ENCODE peak calls at places on chromosomes 13 and 19, in six cellular contexts. P is IMR-90, K is H9, E is H1, Y is mesenchymal stem cell, Q is trophoblast cell. Z is an unnamed sample.

GRCh38 chr19:15466851-15467733 is 2.7 kb upstream of the RASAL3 start:
- DNase-seq in K (no peak), E (no peak), Q (peak), P (peak), Y (peak), Z (no peak)

GRCh38 chr13:75175575-75175974 is 306.4 kb downstream of the TBC1D4 start:
- DNase-seq in E (no peak), K (no peak), Q (no peak), Y (no peak), P (peak), Z (no peak)

GRCh38 chr13:110323172-110323851 is 16.2 kb downstream of the COL4A2 start:
- DNase-seq in P (peak), Q (peak), Y (peak), E (no peak), K (peak), Z (no peak)

GRCh38 chr13:39401091-39401647 is 201.8 kb downstream of the LHFPL6 start:
- DNase-seq in E (no peak), Q (no peak), Y (no peak), K (no peak), P (no peak), Z (no peak)

GRCh38 chr19:12647490-12648071 is 19.0 kb downstream of the MAN2B1 start:
- DNase-seq in E (peak), K (peak), Y (no peak), P (no peak), Q (peak), Z (no peak)

GRCh38 chr13:113546571-113547247 is 37.8 kb upstream of the TFDP1 start:
- DNase-seq in K (no peak), E (peak), Y (no peak), Q (no peak), P (peak), Z (no peak)

GRCh38 chr13:75769141-75769905 is 133.2 kb downstream of the LMO7 start:
- DNase-seq in K (no peak), E (no peak), P (no peak), Y (no peak), Q (no peak), Z (no peak)

GRCh38 chr13:74132768-74133656 is 1.2 kb downstream of the KLF12 start:
- DNase-seq in Q (no peak), P (peak), E (peak), K (peak), Y (peak), Z (peak)

GRCh38 chr13:44651724-44652123 is 75.6 kb upstream of the TSC22D1 start:
- DNase-seq in Y (no peak), P (no peak), E (no peak), Q (no peak), K (no peak), Z (no peak)

GRCh38 chr13:100392709-100393630 is 195.6 kb downstream of the GGACT start:
- DNase-seq in K (peak), P (peak), Y (peak), Q (peak), E (no peak), Z (peak)

GRCh38 chr13:23979361-23980159 is 82.3 kb upstream of the C1QTNF9B start:
- DNase-seq in Y (peak), K (peak), E (peak), Q (peak), P (peak), Z (peak)

GRCh38 chr13:26555413-26555812 is 2.1 kb upstream of the WASF3 start:
- DNase-seq in E (no peak), Q (no peak), K (no peak), P (no peak), Y (no peak), Z (no peak)

GRCh38 chr13:114279770-114280169 is 1.6 kb upstream of the UPF3A start:
- DNase-seq in K (no peak), E (no peak), P (no peak), Q (no peak), Y (peak), Z (no peak)

GRCh38 chr19:33458807-33459206 is 62.8 kb downstream of the PEPD start:
- DNase-seq in E (no peak), K (peak), P (no peak), Y (no peak), Q (no peak), Z (no peak)

GRCh38 chr19:30555075-30555787 is 183.0 kb downstream of the ZNF536 start:
- DNase-seq in Y (no peak), P (no peak), K (no peak), E (no peak), Q (no peak), Z (no peak)

GRCh38 chr19:15210323-15210774 is 9.6 kb upstream of the NOTCH3 start:
- DNase-seq in E (no peak), Y (peak), P (peak), Q (peak), K (no peak), Z (no peak)

GRCh38 chr19:3154957-3155736 is 19.3 kb downstream of the GNA15 start:
- DNase-seq in Y (peak), K (no peak), Q (peak), P (peak), E (no peak), Z (no peak)

GRCh38 chr19:10706990-10707389 is 5.8 kb downstream of the QTRT1 start:
- DNase-seq in Y (peak), K (no peak), E (no peak), Q (no peak), P (peak), Z (no peak)

GRCh38 chr19:52102782-52103181 is 7.2 kb upstream of the ZNF841 start:
- DNase-seq in P (no peak), E (no peak), Y (no peak), K (no peak), Q (no peak), Z (no peak)

GRCh38 chr19:17026041-17026658 is 460 bp downstream of the CPAMD8 start:
- DNase-seq in Y (no peak), E (peak), K (no peak), Q (peak), P (no peak), Z (no peak)

GRCh38 chr19:29549105-29550070 is 23.6 kb downstream of the VSTM2B start:
- DNase-seq in E (peak), P (no peak), Y (no peak), Q (no peak), K (peak), Z (no peak)

GRCh38 chr19:36528921-36529518 is 949 bp upstream of the ZNF260 start:
- DNase-seq in E (peak), Q (peak), K (peak), P (no peak), Y (no peak), Z (no peak)

GRCh38 chr13:101155920-101156319 is 260.4 kb downstream of the NALCN start:
- DNase-seq in Q (peak), P (no peak), E (no peak), Y (no peak), K (no peak), Z (no peak)

GRCh38 chr13:27442071-27442647 is 8.2 kb downstream of the MTIF3 start:
- DNase-seq in K (no peak), P (no peak), E (no peak), Q (peak), Y (no peak), Z (no peak)

GRCh38 chr19:41225238-41226052 is 6.4 kb downstream of the AXL start:
- DNase-seq in Q (peak), P (peak), Y (peak), E (no peak), K (peak), Z (no peak)

GRCh38 chr19:19749332-19750130 is 16.6 kb upstream of the ZNF14 start:
- DNase-seq in K (no peak), Y (no peak), P (no peak), E (no peak), Q (no peak), Z (no peak)

GRCh38 chr19:56139847-56140582 is 1.1 kb upstream of the ZNF444 start:
- DNase-seq in P (no peak), E (no peak), Y (peak), Q (peak), K (no peak), Z (no peak)

GRCh38 chr13:73092831-73093230 is 34.0 kb downstream of the KLF5 start:
- DNase-seq in K (no peak), Q (no peak), P (no peak), E (no peak), Y (peak), Z (no peak)

GRCh38 chr13:34522818-34523217 is 419.3 kb upstream of the NBEA start:
- DNase-seq in Q (no peak), P (no peak), K (no peak), E (no peak), Y (peak), Z (no peak)

GRCh38 chr19:19217110-19217509 is 5.4 kb downstream of the NCAN start:
- DNase-seq in P (peak), Q (peak), E (no peak), K (peak), Y (peak), Z (no peak)

GRCh38 chr19:38990949-38991697 is 15.6 kb upstream of the FBXO17 start:
- DNase-seq in K (no peak), Q (no peak), Y (no peak), E (no peak), P (no peak), Z (no peak)

DNA sequence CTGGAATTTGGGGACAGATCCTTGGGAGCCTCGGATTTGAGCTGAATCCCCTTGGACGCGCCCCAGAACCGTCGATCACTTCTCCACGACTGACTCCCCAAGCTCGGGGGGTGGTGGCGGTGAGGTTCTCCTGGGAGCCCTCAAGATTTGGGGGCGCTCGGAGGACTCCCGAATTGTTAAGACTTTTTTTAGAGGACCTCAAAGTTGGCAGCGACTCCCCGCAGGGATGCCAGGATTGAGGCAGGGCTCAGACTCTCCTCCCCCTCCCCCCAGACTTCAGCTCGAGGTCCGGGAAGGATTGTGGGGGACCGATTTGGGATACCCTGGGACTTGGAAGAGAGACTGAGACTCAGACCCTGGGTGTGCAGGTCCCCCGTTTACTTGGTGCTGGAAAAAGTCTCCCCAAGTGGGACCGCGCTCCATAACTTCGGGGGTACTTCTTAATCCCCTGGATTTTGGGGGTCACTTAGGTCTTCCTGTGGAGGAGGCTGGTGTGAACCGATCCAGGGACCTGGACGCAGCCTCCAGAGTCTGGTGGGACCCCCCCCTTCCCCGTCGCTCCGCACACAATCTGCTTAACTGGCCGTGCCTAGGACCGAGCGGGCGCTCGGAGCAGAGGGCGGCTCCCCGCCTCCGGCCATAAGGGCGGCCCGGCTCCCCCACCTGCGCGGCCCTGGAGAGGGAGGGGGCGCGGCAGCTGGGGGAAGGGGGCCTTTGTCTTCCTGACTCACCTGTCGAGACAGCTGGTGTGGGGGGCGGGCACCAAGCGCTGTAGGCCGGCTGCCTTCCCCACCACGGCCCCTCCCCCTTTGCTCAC is 793 bp downstream of the VASP start:
- DNase-seq in Q (peak), E (peak), P (no peak), Y (peak), K (peak), Z (no peak)
- H3K4ac ChIP-seq in Q (peak), E (peak), P (peak), Y (no peak), K (no peak), Z (no peak)

GRCh38 chr19:47510516-47511127 is 4.2 kb downstream of the NAPA start:
- DNase-seq in E (no peak), K (no peak), Y (no peak), Q (no peak), P (no peak), Z (no peak)
- H3K14ac ChIP-seq in E (no peak), K (no peak), Y (no peak), Q (no peak), P (no peak), Z (no peak)

GRCh38 chr19:45492627-45493470 is 4.0 kb downstream of the RTN2 start:
- DNase-seq in Q (peak), E (peak), K (peak), Y (peak), P (peak), Z (no peak)
- H2AFZ ChIP-seq in Q (peak), E (no peak), K (no peak), Y (peak), P (peak), Z (peak)

GRCh38 chr19:53328967-53329366 is 4.6 kb upstream of the ZNF845 start:
- DNase-seq in Y (no peak), P (peak), Q (no peak), K (peak), E (no peak), Z (no peak)

GRCh38 chr19:53332484-53332883 is 1.1 kb upstream of the ZNF845 start:
- DNase-seq in Y (no peak), K (no peak), P (no peak), Q (peak), E (no peak), Z (no peak)

GRCh38 chr19:53333071-53333465 is 481 bp upstream of the ZNF845 start:
- DNase-seq in Y (no peak), E (no peak), Q (peak), P (no peak), K (peak), Z (no peak)

GRCh38 chr19:53333466-53334449 is at the start of gene ZNF845:
- DNase-seq in E (peak), P (peak), K (peak), Y (peak), Q (peak), Z (peak)
- H3K4ac ChIP-seq in E (no peak), P (peak), K (no peak), Y (no peak), Q (peak), Z (no peak)

Z was measured in neuronal stem cell.